ENCODE peak calls at places on chromosome 21, in ten cellular contexts. R is endothelial cell of umbilical vein, B is adrenal gland, D is stomach, P is A549, H is K562, U is tibial nerve, V is esophagus squamous epithelium, N is body of pancreas, A is testis. X is an unnamed sample.

GRCh38 chr21:44349847-44350772 is 3.3 kb upstream of the TRPM2 start:
- DNase-seq in D (no peak), B (no peak), N (no peak), H (no peak), P (no peak), R (no peak), V (no peak), U (no peak), A (no peak), X (no peak)

GRCh38 chr21:42939581-42940413 is 14.4 kb upstream of the ERVH48-1 start:
- DNase-seq in A (peak; percentile 78), U (peak; percentile 86), H (no peak), R (peak; percentile 79), N (peak; percentile 90), V (no peak), B (peak; percentile 80), P (peak; percentile 59), D (peak; percentile 73), X (no peak)

GRCh38 chr21:40425981-40426380 is 421.0 kb downstream of the DSCAM start:
- DNase-seq in R (no peak), P (no peak), D (no peak), N (no peak), B (no peak), A (no peak), U (no peak), H (no peak), V (no peak), X (no peak)

GRCh38 chr21:38861989-38862683 is 56.4 kb downstream of the ETS2 start:
- DNase-seq in A (no peak), H (no peak), R (no peak), N (no peak), B (no peak), U (no peak), P (no peak), V (no peak), D (no peak), X (no peak)

GRCh38 chr21:13827201-13827600 is 217.6 kb downstream of the POTED start:
- DNase-seq in H (no peak), N (no peak), A (no peak), B (no peak), V (no peak), D (no peak), R (no peak), P (no peak), U (no peak), X (no peak)

GRCh38 chr21:22885614-22886013 is 1887.4 kb downstream of the NCAM2 start:
- DNase-seq in V (no peak), D (no peak), P (no peak), B (no peak), H (no peak), A (no peak), R (no peak), N (no peak), U (no peak), X (no peak)

GRCh38 chr21:36704281-36704957 is 5.5 kb downstream of the SIM2 start:
- DNase-seq in R (no peak), P (no peak), B (no peak), A (no peak), V (no peak), D (no peak), N (no peak), H (no peak), U (no peak), X (no peak)

GRCh38 chr21:15422761-15423160 is 307.0 kb upstream of the USP25 start:
- DNase-seq in D (no peak), B (no peak), N (no peak), A (peak; percentile 65), P (no peak), U (no peak), H (no peak), V (no peak), R (no peak), X (no peak)

GRCh38 chr21:23574932-23575331 is 2032.3 kb downstream of the MRPL39 start:
- DNase-seq in A (no peak), V (no peak), P (no peak), U (no peak), D (no peak), H (peak; percentile 1), R (no peak), N (no peak), B (no peak), X (no peak)

GRCh38 chr21:37430184-37430821 is 63.7 kb downstream of the DYRK1A start:
- DNase-seq in A (no peak), B (no peak), R (no peak), U (no peak), V (no peak), H (no peak), N (no peak), P (no peak), D (no peak), X (no peak)

GRCh38 chr21:26964379-26964778 is 2.5 kb downstream of the ADAMTS5 start:
- DNase-seq in D (peak; percentile 28), V (no peak), H (no peak), R (no peak), A (peak; percentile 66), U (no peak), B (no peak), N (peak; percentile 13), P (no peak), X (peak; percentile 73)

GRCh38 chr21:42404534-42404933 is 832 bp downstream of the UBASH3A start:
- DNase-seq in D (no peak), B (no peak), U (no peak), H (peak; percentile 36), P (no peak), V (no peak), N (no peak), A (no peak), R (no peak), X (no peak)

DNA sequence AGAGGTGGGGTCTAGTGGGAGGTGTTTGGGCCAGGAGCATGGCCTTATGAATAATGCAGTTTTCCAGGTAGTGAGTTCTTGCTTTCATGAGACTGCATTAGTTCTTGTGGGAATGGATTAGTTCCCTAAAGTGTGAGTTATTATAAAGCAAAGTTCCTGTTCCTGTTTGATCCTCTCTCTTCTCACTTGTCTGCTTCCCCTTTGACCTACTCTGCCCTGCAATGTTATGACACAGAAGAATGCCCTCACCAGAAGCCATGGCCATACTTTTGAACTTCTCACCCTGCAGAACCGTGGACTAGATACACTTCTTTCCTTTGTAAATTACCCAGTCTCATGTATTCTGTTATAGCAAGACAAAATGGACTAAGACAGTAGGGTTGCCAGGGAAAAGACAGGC is 53.6 kb downstream of the MAP3K7CL start:
- DNase-seq in P (no peak), N (no peak), V (no peak), D (no peak), H (no peak), B (no peak), R (no peak), U (no peak), A (no peak), X (no peak)
- H3K4me1 ChIP-seq in P (peaks cover 39% of the 10 kb centered on the region), N (peaks cover 36% of the 10 kb centered on the region), V (peaks cover 45% of the 10 kb centered on the region), D (peaks cover 18% of the 10 kb centered on the region), H (no peaks in the 10 kb centered on the region), B (peaks cover 28% of the 10 kb centered on the region), R (peaks cover 45% of the 10 kb centered on the region), U (peaks cover 11% of the 10 kb centered on the region), A (peaks cover 10% of the 10 kb centered on the region), X (peaks cover 6% of the 10 kb centered on the region)

GRCh38 chr21:29384608-29385359 is 86.1 kb downstream of the BACH1 start:
- DNase-seq in N (no peak), H (no peak), R (no peak), A (no peak), U (no peak), V (no peak), D (no peak), B (no peak), P (no peak), X (no peak)

GRCh38 chr21:29390778-29391177 is 92.1 kb downstream of the BACH1 start:
- DNase-seq in A (no peak), H (no peak), R (no peak), P (no peak), N (no peak), B (no peak), U (no peak), D (no peak), V (no peak), X (no peak)

GRCh38 chr21:29386803-29387202 is 88.1 kb downstream of the BACH1 start:
- DNase-seq in H (no peak), D (no peak), B (no peak), A (no peak), U (no peak), V (no peak), N (no peak), P (no peak), R (no peak), X (no peak)

GRCh38 chr21:29382029-29382654 is 83.4 kb downstream of the BACH1 start:
- DNase-seq in P (peak; percentile 8), D (no peak), U (no peak), H (no peak), R (peak; percentile 13), N (no peak), B (no peak), V (no peak), A (no peak), X (no peak)

GRCh38 chr21:29387598-29387997 is 88.9 kb downstream of the BACH1 start:
- DNase-seq in D (no peak), U (no peak), V (no peak), N (no peak), B (no peak), A (no peak), R (no peak), P (no peak), H (no peak), X (no peak)
- TF ChIP-seq POLR2A in D (no peak), U (no peak), V (no peak), N (no peak), B (no peak), A (no peak), R (no peak), P (no peak), H (no peak), X (no peak)

GRCh38 chr21:28397040-28397439 is 595.6 kb downstream of the LTN1 start:
- DNase-seq in U (no peak), P (no peak), D (no peak), B (no peak), V (no peak), R (no peak), H (no peak), N (no peak), A (no peak), X (no peak)
- H3K4me1 ChIP-seq in U (no peaks in the 10 kb centered on the region), P (no peaks in the 10 kb centered on the region), D (no peaks in the 10 kb centered on the region), B (no peaks in the 10 kb centered on the region), V (peaks cover 20% of the 10 kb centered on the region), R (no peaks in the 10 kb centered on the region), H (no peaks in the 10 kb centered on the region), N (peaks cover 13% of the 10 kb centered on the region), A (no peaks in the 10 kb centered on the region), X (no peaks in the 10 kb centered on the region)

DNA sequence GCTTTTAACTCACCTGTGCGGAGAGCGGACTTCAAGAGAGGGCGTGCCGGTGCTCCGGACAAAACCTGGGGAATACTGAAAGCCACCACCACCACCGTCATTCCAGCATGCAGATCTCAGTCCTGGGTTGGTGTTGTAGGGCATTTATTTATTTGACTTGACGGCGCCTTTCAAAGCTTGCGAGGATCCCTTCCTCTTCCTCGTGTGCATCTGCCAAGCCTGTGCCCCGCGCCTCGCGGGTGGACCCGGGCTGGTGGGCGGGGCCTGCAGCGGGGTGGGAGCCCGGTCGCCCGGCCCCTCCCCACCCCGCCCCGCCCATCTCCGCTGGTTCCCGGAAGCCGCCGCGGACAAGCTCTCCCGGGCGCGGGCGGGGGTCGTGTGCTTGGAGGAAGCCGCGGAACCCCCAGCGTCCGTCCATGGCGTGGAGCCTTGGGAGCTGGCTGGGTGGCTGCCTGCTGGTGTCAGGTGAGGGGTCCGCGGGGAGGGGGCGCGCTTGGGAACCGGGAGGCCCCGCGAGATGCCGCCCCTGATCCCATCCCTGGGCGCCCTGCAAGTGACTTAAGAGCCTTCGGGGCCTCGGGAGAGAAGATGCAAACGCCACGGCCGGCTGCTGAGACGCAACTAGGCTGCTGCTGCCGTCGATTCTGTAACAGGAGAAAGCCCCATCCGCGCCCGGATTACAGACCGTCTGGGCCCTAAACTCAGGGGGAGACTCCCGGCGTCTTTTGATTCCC is at the start of gene IL10RB:
- DNase-seq in R (peak; percentile 72), P (peak; percentile 64), U (peak; percentile 59), A (peak; percentile 78), N (peak; percentile 71), H (peak; percentile 90), B (peak; percentile 74), D (peak; percentile 78), V (peak; percentile 20), X (peak; percentile 76)
- TF ChIP-seq POLR2A in R (no peak), P (peak; percentile 38), U (peak; percentile 52), A (no peak), N (peak; percentile 15), H (peak; percentile 75), B (peak; percentile 28), D (no peak), V (no peak), X (peak; percentile 65)

X was measured in heart left ventricle.